ENCODE peak calls at places on chromosomes 1 and 21, in seven cellular contexts. X, H, F, B, N, G and U are unnamed samples.

GRCh38 chr1:10915594-10915993 is 96.9 kb upstream of the TARDBP start:
- DNase-seq in N (no peak), X (no peak), G (peak), H (no peak), B (no peak), F (no peak), U (no peak)

GRCh38 chr1:157292302-157292701 is 154.1 kb upstream of the ETV3 start:
- DNase-seq in G (no peak), N (no peak), B (no peak), H (no peak), F (no peak), X (no peak), U (no peak)

GRCh38 chr1:70688580-70688979 is 277.5 kb downstream of the CTH start:
- DNase-seq in F (no peak), N (no peak), H (no peak), B (no peak), G (no peak), X (no peak), U (no peak)

GRCh38 chr1:53481456-53481855 is 22.3 kb downstream of the DMRTB1 start:
- DNase-seq in N (no peak), H (no peak), B (no peak), X (no peak), F (no peak), G (no peak), U (no peak)

GRCh38 chr1:236016782-236017400 is 48.0 kb downstream of the NID1 start:
- DNase-seq in X (no peak), H (no peak), N (no peak), G (no peak), F (no peak), B (no peak), U (no peak)

GRCh38 chr21:45592208-45592619 is 50.0 kb upstream of the SLC19A1 start:
- DNase-seq in N (no peak), B (no peak), F (no peak), H (no peak), G (no peak), X (peak), U (no peak)

GRCh38 chr1:18284750-18285532 is 177.3 kb downstream of the IGSF21 start:
- DNase-seq in B (no peak), X (no peak), G (no peak), N (no peak), H (no peak), F (no peak), U (no peak)

GRCh38 chr21:27564684-27565280 is 597.9 kb upstream of the ADAMTS5 start:
- DNase-seq in G (no peak), F (no peak), H (peak), N (peak), B (peak), X (no peak), U (peak)

GRCh38 chr1:184212649-184213314 is 161.3 kb downstream of the TSEN15 start:
- DNase-seq in G (no peak), H (no peak), X (no peak), F (peak), B (peak), N (no peak), U (peak)

GRCh38 chr1:240492832-240493440 is 119.0 kb downstream of the GREM2 start:
- DNase-seq in H (peak), B (no peak), F (no peak), N (no peak), G (no peak), X (no peak), U (peak)

GRCh38 chr1:8818325-8818775 is 910 bp upstream of the RERE start:
- DNase-seq in N (no peak), F (peak), X (no peak), H (peak), G (no peak), B (no peak), U (peak)

GRCh38 chr1:110307239-110307974 is 31.8 kb upstream of the RBM15 start:
- DNase-seq in H (no peak), G (no peak), B (no peak), X (no peak), F (no peak), N (no peak), U (no peak)

GRCh38 chr1:162158624-162159271 is 89.3 kb downstream of the NOS1AP start:
- DNase-seq in G (no peak), X (no peak), H (peak), N (no peak), B (no peak), F (no peak), U (no peak)

GRCh38 chr1:236815941-236816340 is 20.8 kb downstream of the MTR start:
- DNase-seq in F (no peak), X (no peak), H (no peak), N (no peak), G (no peak), B (no peak), U (no peak)

GRCh38 chr21:32278068-32278467 is 781 bp downstream of the MIS18A start:
- DNase-seq in X (no peak), H (no peak), B (no peak), F (no peak), N (no peak), G (no peak), U (peak)

GRCh38 chr1:18996548-18997177 is 40.2 kb upstream of the IFFO2 start:
- DNase-seq in H (no peak), N (no peak), X (no peak), F (no peak), G (no peak), B (no peak), U (no peak)

GRCh38 chr1:154989195-154989860 is 4.1 kb upstream of the LENEP start:
- DNase-seq in H (no peak), F (no peak), G (peak), N (no peak), B (no peak), X (no peak), U (no peak)

GRCh38 chr1:2950926-2951305 is 70.4 kb upstream of the ACTRT2 start:
- DNase-seq in N (peak), X (no peak), G (peak), B (no peak), F (no peak), H (no peak), U (no peak)

GRCh38 chr1:177307771-177308170 is 137.0 kb downstream of the BRINP2 start:
- DNase-seq in H (no peak), N (no peak), B (no peak), G (no peak), X (no peak), F (no peak), U (no peak)

GRCh38 chr1:175470591-175470990 is 272.8 kb downstream of the TNR start:
- DNase-seq in N (no peak), B (no peak), G (no peak), H (no peak), F (no peak), X (no peak), U (no peak)

GRCh38 chr1:151945725-151946365 is 36.5 kb upstream of the THEM4 start:
- DNase-seq in N (peak), F (peak), X (peak), B (peak), H (peak), G (peak), U (peak)

GRCh38 chr1:19068639-19069276 is 112.3 kb upstream of the IFFO2 start:
- DNase-seq in B (no peak), X (no peak), G (no peak), H (no peak), N (no peak), F (no peak), U (no peak)

GRCh38 chr1:221741364-221741970 is 422 bp downstream of the DUSP10 start:
- DNase-seq in N (no peak), H (peak), B (no peak), G (no peak), X (peak), F (no peak), U (no peak)

GRCh38 chr1:166182281-166182680 is 15.5 kb upstream of the FAM78B start:
- DNase-seq in B (no peak), F (no peak), N (no peak), G (no peak), X (no peak), H (no peak), U (no peak)

GRCh38 chr1:227885648-227886502 is 61.9 kb downstream of the WNT9A start:
- DNase-seq in N (peak), B (no peak), F (peak), G (peak), H (peak), X (no peak), U (peak)

GRCh38 chr1:150976879-150977694 is 2.5 kb upstream of the CERS2 start:
- DNase-seq in F (no peak), G (peak), X (peak), N (peak), H (peak), B (peak), U (peak)

GRCh38 chr1:109959974-109960744 is 24.4 kb upstream of the AHCYL1 start:
- DNase-seq in G (no peak), N (no peak), F (no peak), B (peak), H (peak), X (no peak), U (peak)

GRCh38 chr1:200233393-200233792 is 176.4 kb downstream of the ZNF281 start:
- DNase-seq in X (no peak), F (peak), N (no peak), G (no peak), B (peak), H (no peak), U (no peak)

GRCh38 chr1:176531896-176532892 is 69.2 kb downstream of the PAPPA2 start:
- DNase-seq in G (no peak), X (no peak), N (no peak), B (no peak), F (no peak), H (no peak), U (no peak)

GRCh38 chr1:24382165-24382577 is 31.4 kb downstream of the STPG1 start:
- DNase-seq in H (peak), G (no peak), X (no peak), F (no peak), B (no peak), N (no peak), U (no peak)

GRCh38 chr1:10856863-10857598 is 60.6 kb upstream of the CASZ1 start:
- DNase-seq in F (no peak), X (no peak), H (no peak), G (no peak), N (no peak), B (no peak), U (no peak)

GRCh38 chr1:182389619-182390047 is 2.0 kb downstream of the GLUL start:
- DNase-seq in G (no peak), B (no peak), F (no peak), N (peak), H (peak), X (no peak), U (no peak)

GRCh38 chr1:193926956-193927355 is 740.5 kb upstream of the B3GALT2 start:
- DNase-seq in X (no peak), N (peak), H (no peak), G (peak), B (no peak), F (no peak), U (no peak)

GRCh38 chr21:34761758-34762330 is 93.0 kb downstream of the CLIC6 start:
- DNase-seq in X (no peak), G (no peak), F (no peak), B (no peak), N (no peak), H (no peak), U (no peak)